ENCODE peak calls at places on chromosomes 1 and 21, in nine cellular contexts. V is astrocyte of the cerebellum; D is stimulated activated CD4-positive, alpha-beta T cell treated with anti-CD3 and anti-CD28 coated beads, Interleukin-12 subunit alpha, Interleukin-12 subunit beta, amount 100 ng/mL, for 48 hours; K is GF-D8; P is iPS DF 19.7; Q is HEK293T; G is NCI-H1048; A is HS-5; B is stimulated activated CD8-positive, alpha-beta memory T cell treated with anti-CD3 and anti-CD28 coated beads, Interleukin-4, amount 100 ng/mL, for 4 hours. L is an unnamed sample.

GRCh38 chr1:56967900-56968832 is 2.4 kb upstream of the C8B start:
- DNase-seq in Q (peak; percentile 85), G (no peak), K (no peak), A (no peak), V (no peak), B (no peak), D (no peak), P (no peak), L (no peak)

GRCh38 chr1:155177192-155177917 is 3.7 kb downstream of the TRIM46 start:
- DNase-seq in A (no peak), B (no peak), V (no peak), G (no peak), D (no peak), Q (no peak), K (no peak), P (no peak), L (no peak)

GRCh38 chr1:225343618-225344017 is 84.2 kb downstream of the LBR start:
- DNase-seq in K (peak; percentile 12), D (no peak), Q (no peak), B (no peak), P (no peak), V (no peak), G (no peak), A (no peak), L (no peak)

GRCh38 chr1:241706967-241707366 is 54.9 kb downstream of the WDR64 start:
- DNase-seq in P (no peak), B (no peak), Q (no peak), V (no peak), K (no peak), G (no peak), D (no peak), A (peak; percentile 67), L (no peak)

GRCh38 chr1:45765999-45766792 is 15.7 kb upstream of the IPP start:
- DNase-seq in D (no peak), A (no peak), B (no peak), P (no peak), K (no peak), Q (no peak), G (no peak), V (no peak), L (no peak)

GRCh38 chr21:15272591-15272990 is 207.8 kb upstream of the NRIP1 start:
- DNase-seq in D (no peak), G (no peak), P (no peak), V (peak; percentile 69), A (no peak), K (no peak), Q (no peak), B (no peak), L (no peak)

GRCh38 chr21:20661221-20661620 is 337.0 kb upstream of the NCAM2 start:
- DNase-seq in B (no peak), P (no peak), G (no peak), K (no peak), V (no peak), A (no peak), Q (no peak), D (no peak), L (no peak)

GRCh38 chr21:36545776-36546511 is 66.0 kb upstream of the CLDN14 start:
- DNase-seq in Q (no peak), B (no peak), D (no peak), K (no peak), P (no peak), V (no peak), A (no peak), G (no peak), L (no peak)

GRCh38 chr1:22886211-22886610 is 86.5 kb downstream of the LACTBL1 start:
- DNase-seq in K (no peak), B (no peak), V (peak; percentile 40), D (no peak), A (no peak), P (no peak), G (no peak), Q (no peak), L (no peak)

GRCh38 chr1:42681771-42682483 is at the start of gene YBX1:
- DNase-seq in Q (peak; percentile 94), B (peak; percentile 86), P (peak; percentile 97), K (peak; percentile 97), G (peak; percentile 94), V (peak; percentile 98), A (peak; percentile 97), D (peak; percentile 93), L (peak; percentile 94)